ENCODE peak calls at places on chromosome 22, in seven cellular contexts. T is neural progenitor cell, Y is T-helper 2 cell, L is amniotic stem cell, O is GM03348, C is putamen, N is HEK293T. V is an unnamed sample.

GRCh38 chr22:25700996-25701815 is 40.8 kb upstream of the MYO18B start:
- DNase-seq in T (peak; percentile 31), Y (no peak), L (no peak), O (peak; percentile 31), C (peak; percentile 22), N (no peak), V (peak; percentile 76)

GRCh38 chr22:32103648-32104326 is 55.3 kb downstream of the C22orf42 start:
- DNase-seq in T (no peak), Y (no peak), L (no peak), O (no peak), C (no peak), N (no peak), V (peak; percentile 20)

GRCh38 chr22:36986242-36986821 is 32.9 kb downstream of the TST start:
- DNase-seq in T (peak; percentile 21), Y (no peak), L (no peak), O (no peak), C (no peak), N (no peak), V (no peak)

GRCh38 chr22:29351042-29351441 is 35.5 kb upstream of the RASL10A start:
- DNase-seq in T (no peak), Y (no peak), L (no peak), O (no peak), C (no peak), N (no peak), V (no peak)

GRCh38 chr22:24937114-24937513 is 9.4 kb downstream of the LHFPL7 start:
- DNase-seq in T (peak; percentile 33), Y (no peak), L (no peak), O (peak; percentile 17), C (no peak), N (peak; percentile 57), V (peak; percentile 52)

GRCh38 chr22:27124336-27125023 is 467.1 kb downstream of the MIAT start:
- DNase-seq in T (no peak), Y (no peak), L (no peak), O (peak; percentile 42), C (no peak), N (no peak), V (no peak)

GRCh38 chr22:31972180-31972579 is 27.8 kb downstream of the YWHAH start:
- DNase-seq in T (no peak), Y (no peak), L (no peak), O (no peak), C (no peak), N (no peak), V (no peak)

GRCh38 chr22:28021116-28021997 is 102.3 kb upstream of the PITPNB start:
- DNase-seq in T (no peak), Y (no peak), L (no peak), O (no peak), C (no peak), N (no peak), V (no peak)

GRCh38 chr22:23192558-23192957 is 12.2 kb downstream of the BCR start:
- DNase-seq in T (no peak), Y (no peak), L (no peak), O (no peak), C (no peak), N (no peak), V (no peak)

GRCh38 chr22:41340357-41340756 is 39.0 kb downstream of the ZC3H7B start:
- DNase-seq in T (no peak), Y (no peak), L (no peak), O (no peak), C (no peak), N (no peak), V (no peak)